ENCODE peak calls at places on chromosomes 1 and 21, in seven cellular contexts. D is HepG2, Y is HCT116, S is K562, E is WTC11, Q is HEK293T, T is GM12878. H is an unnamed sample.
A peak's percentile ranks its signal among the peaks of the same experiment; 100 is the strongest.

GRCh38 chr1:17167041-17167782 is 37.7 kb upstream of the PADI1 start:
- DNase-seq in Y (no peak), Q (no peak), S (no peak), D (no peak), T (no peak), E (no peak), H (no peak)

GRCh38 chr1:21307663-21308062 is 17.4 kb upstream of the ECE1 start:
- DNase-seq in Q (no peak), E (no peak), S (peak; percentile 80), Y (no peak), T (no peak), D (no peak), H (no peak)

GRCh38 chr21:44576025-44576420 is 2.5 kb downstream of the KRTAP10-4 start:
- DNase-seq in Y (no peak), E (no peak), T (no peak), S (no peak), Q (no peak), D (no peak), H (no peak)

GRCh38 chr1:61424382-61424781 is 300.6 kb downstream of the TM2D1 start:
- DNase-seq in E (no peak), S (no peak), Y (peak; percentile 10), T (no peak), Q (no peak), D (no peak), H (no peak)

GRCh38 chr1:220113136-220113695 is 19.3 kb downstream of the IARS2 start:
- DNase-seq in D (peak; percentile 30), E (no peak), S (peak; percentile 63), Q (peak; percentile 38), T (no peak), Y (no peak), H (no peak)

GRCh38 chr1:180953291-180953747 is 40.6 kb downstream of the KIAA1614 start:
- DNase-seq in S (no peak), E (no peak), T (no peak), Y (no peak), Q (no peak), D (no peak), H (no peak)

GRCh38 chr1:12052008-12052573 is 11.0 kb upstream of the TNFRSF8 start:
- DNase-seq in Q (peak; percentile 45), S (peak; percentile 81), E (no peak), D (no peak), T (peak; percentile 96), Y (peak; percentile 65), H (no peak)

GRCh38 chr21:46021978-46022544 is 40.5 kb downstream of the COL6A1 start:
- DNase-seq in Q (no peak), E (no peak), T (no peak), D (no peak), S (no peak), Y (no peak), H (no peak)

GRCh38 chr1:9728451-9729295 is 77.1 kb downstream of the PIK3CD start:
- DNase-seq in E (no peak), Q (no peak), S (no peak), T (no peak), Y (no peak), D (no peak), H (no peak)

GRCh38 chr1:8395433-8395866 is 77.5 kb downstream of the SLC45A1 start:
- DNase-seq in E (no peak), Y (no peak), T (peak; percentile 51), S (no peak), Q (no peak), D (no peak), H (no peak)

GRCh38 chr1:84164567-84165021 is 20.5 kb downstream of the PRKACB start:
- DNase-seq in Q (no peak), Y (no peak), D (no peak), T (no peak), E (no peak), S (no peak), H (no peak)

GRCh38 chr1:116462722-116463121 is 89.7 kb downstream of the ATP1A1 start:
- DNase-seq in S (no peak), E (no peak), Q (no peak), Y (no peak), T (no peak), D (no peak), H (no peak)

GRCh38 chr1:64451449-64451848 is 18.5 kb upstream of the CACHD1 start:
- DNase-seq in E (no peak), Q (no peak), Y (no peak), D (no peak), T (no peak), S (no peak), H (no peak)

GRCh38 chr21:28334407-28334806 is 658.3 kb downstream of the LTN1 start:
- DNase-seq in T (no peak), Y (no peak), S (no peak), E (no peak), D (no peak), Q (no peak), H (no peak)

GRCh38 chr21:29181799-29182470 is 51.5 kb downstream of the MAP3K7CL start:
- DNase-seq in T (no peak), Q (peak; percentile 46), D (peak; percentile 40), E (no peak), Y (peak; percentile 36), S (no peak), H (no peak)

GRCh38 chr1:33017175-33017574 is 19.5 kb downstream of the AK2 start:
- DNase-seq in S (no peak), Q (no peak), D (no peak), Y (no peak), T (no peak), E (no peak), H (no peak)

GRCh38 chr1:112318698-112319370 is 77.2 kb upstream of the CTTNBP2NL start:
- DNase-seq in S (no peak), D (no peak), Y (no peak), E (no peak), Q (no peak), T (no peak), H (no peak)
- TF ChIP-seq SP1 in S (no peak), D (no peak), Y (no peak), E (no peak), Q (no peak), T (no peak), H (no peak)

GRCh38 chr1:230278871-230279582 is 147.1 kb downstream of the PGBD5 start:
- DNase-seq in Y (no peak), S (no peak), D (no peak), E (no peak), Q (no peak), T (no peak), H (no peak)
- TF ChIP-seq SP1 in Y (no peak), S (no peak), D (no peak), E (no peak), Q (no peak), T (no peak), H (no peak)

DNA sequence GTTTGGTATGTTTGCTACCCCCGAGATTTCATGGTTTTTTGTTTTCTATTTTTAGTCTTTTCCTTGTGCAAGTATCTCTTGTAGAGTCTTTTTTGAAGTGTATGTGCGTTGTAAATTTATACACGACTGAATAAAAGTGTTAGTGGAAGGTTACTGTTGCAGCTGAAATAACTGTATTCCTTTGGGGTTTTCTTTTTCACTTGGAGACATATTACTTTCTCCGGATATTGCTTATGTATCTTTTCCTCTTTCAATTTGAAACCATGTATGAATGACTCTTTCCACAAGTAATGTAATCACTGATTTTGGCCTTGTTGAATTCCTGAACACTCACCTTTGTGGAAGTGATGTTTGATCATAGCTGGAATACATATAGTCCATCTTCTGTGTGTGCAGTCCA is 956 bp downstream of the URB2 start:
- DNase-seq in E (no peak), Q (no peak), S (no peak), Y (no peak), T (no peak), D (no peak), H (no peak)
- TF ChIP-seq SP1 in E (no peak), Q (no peak), S (no peak), Y (no peak), T (no peak), D (no peak), H (no peak)

GRCh38 chr1:57124768-57125446 is 159.1 kb upstream of the C8B start:
- DNase-seq in T (no peak), D (no peak), Y (no peak), S (no peak), E (no peak), Q (no peak), H (no peak)
- TF ChIP-seq SP1 in T (no peak), D (no peak), Y (no peak), S (no peak), E (no peak), Q (no peak), H (no peak)

GRCh38 chr1:44707112-44707881 is 23.7 kb downstream of the RNU5D-1 start:
- DNase-seq in S (no peak), Q (no peak), T (no peak), E (no peak), D (peak; percentile 50), Y (peak; percentile 61), H (no peak)
- TF ChIP-seq SP1 in S (no peak), Q (no peak), T (no peak), E (no peak), D (no peak), Y (peak; percentile 66), H (no peak)

GRCh38 chr1:183490932-183491331 is 18.6 kb downstream of the SMG7 start:
- DNase-seq in T (no peak), Y (no peak), S (no peak), Q (peak; percentile 15), D (no peak), E (no peak), H (no peak)

GRCh38 chr1:183497218-183497617 is 24.9 kb downstream of the SMG7 start:
- DNase-seq in E (no peak), Q (no peak), Y (no peak), S (no peak), D (no peak), T (no peak), H (no peak)

GRCh38 chr1:183495420-183495819 is 23.1 kb downstream of the SMG7 start:
- DNase-seq in S (no peak), D (no peak), T (no peak), E (no peak), Q (no peak), Y (no peak), H (no peak)

GRCh38 chr1:183498342-183498991 is 26.2 kb downstream of the SMG7 start:
- DNase-seq in S (no peak), Q (no peak), T (no peak), E (no peak), Y (no peak), D (no peak), H (no peak)

DNA sequence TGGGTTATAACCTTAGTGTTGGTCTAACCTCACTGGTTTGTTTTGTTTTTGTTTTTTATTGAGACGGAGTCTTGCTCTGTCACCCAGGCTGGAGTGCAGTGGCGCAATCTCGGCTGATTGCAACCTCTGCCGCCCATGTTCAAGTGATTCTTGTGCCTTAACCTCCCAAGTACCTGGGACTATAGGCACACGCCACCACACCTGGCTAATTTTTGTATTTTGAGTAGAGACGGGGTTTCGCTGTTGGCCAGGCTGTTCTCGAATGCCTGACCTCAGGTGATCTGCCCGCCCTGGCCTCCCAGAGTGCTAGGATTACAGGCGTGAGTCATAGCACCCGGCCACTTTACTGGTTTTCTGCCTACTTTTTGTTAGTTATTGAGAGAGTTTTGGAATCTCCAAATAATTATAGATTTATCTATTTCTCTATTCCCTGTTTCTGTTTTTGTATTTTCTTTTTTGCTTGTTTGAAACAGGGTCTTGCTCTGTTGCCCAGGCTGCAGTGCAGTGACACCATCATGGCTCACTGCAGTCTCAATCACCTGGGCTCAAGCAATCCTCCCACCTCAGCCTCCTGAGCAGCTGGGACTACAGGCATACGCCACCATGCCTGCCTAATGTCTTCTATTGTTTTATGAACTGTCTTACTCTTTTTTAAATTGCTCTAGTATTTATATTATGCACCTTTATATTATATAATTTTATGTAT is 21.4 kb downstream of the SMG7 start:
- DNase-seq in Q (no peak), D (no peak), S (no peak), E (no peak), T (no peak), Y (no peak), H (no peak)
- TF ChIP-seq SP1 in Q (no peak), D (no peak), S (no peak), E (no peak), T (no peak), Y (no peak), H (no peak)

GRCh38 chr1:99629164-99629563 is 16.7 kb upstream of the PALMD start:
- DNase-seq in E (no peak), T (no peak), Y (no peak), Q (no peak), D (no peak), S (no peak), H (no peak)
- TF ChIP-seq SP1 in E (no peak), T (no peak), Y (no peak), Q (no peak), D (no peak), S (no peak), H (no peak)

H was measured in H1.